ENCODE peak calls at places on chromosomes 13 and 19, in four cellular contexts. One of them, this sample, is unnamed.

GRCh38 chr13:60009300-60010248 is 154.2 kb downstream of the DIAPH3 start:
- DNase-seq in AG10803: no peak
- DNase-seq in activated T-cell treated with anti-CD3 and anti-CD28 coated beads for 1 hour: no peak
- DNase-seq in hypothalamus: no peak
- DNase-seq in this sample: no peak

GRCh38 chr13:62014299-62014698 is 598.6 kb upstream of the PCDH20 start:
- DNase-seq in AG10803: no peak
- DNase-seq in activated T-cell treated with anti-CD3 and anti-CD28 coated beads for 1 hour: no peak
- DNase-seq in hypothalamus: no peak
- DNase-seq in this sample: no peak

GRCh38 chr19:5250127-5250659 is 90.4 kb downstream of the PTPRS start:
- DNase-seq in AG10803: no peak
- DNase-seq in activated T-cell treated with anti-CD3 and anti-CD28 coated beads for 1 hour: no peak
- DNase-seq in hypothalamus: peak
- DNase-seq in this sample: no peak

GRCh38 chr19:5246554-5247155 is 94.0 kb downstream of the PTPRS start:
- DNase-seq in AG10803: no peak
- DNase-seq in activated T-cell treated with anti-CD3 and anti-CD28 coated beads for 1 hour: no peak
- DNase-seq in hypothalamus: no peak
- DNase-seq in this sample: no peak

GRCh38 chr19:39098365-39099269 is 14.4 kb downstream of the ACP7 start:
- DNase-seq in AG10803: no peak
- DNase-seq in activated T-cell treated with anti-CD3 and anti-CD28 coated beads for 1 hour: no peak
- DNase-seq in hypothalamus: no peak
- DNase-seq in this sample: no peak

GRCh38 chr19:3665681-3666544 is 34.4 kb downstream of the PIP5K1C start:
- DNase-seq in AG10803: peak
- DNase-seq in activated T-cell treated with anti-CD3 and anti-CD28 coated beads for 1 hour: peak
- DNase-seq in hypothalamus: peak
- DNase-seq in this sample: peak

GRCh38 chr13:92537485-92537884 is 689.1 kb upstream of the GPC6 start:
- DNase-seq in AG10803: no peak
- DNase-seq in activated T-cell treated with anti-CD3 and anti-CD28 coated beads for 1 hour: no peak
- DNase-seq in hypothalamus: no peak
- DNase-seq in this sample: no peak

GRCh38 chr19:39078436-39079200 is 5.5 kb upstream of the ACP7 start:
- DNase-seq in AG10803: peak
- DNase-seq in activated T-cell treated with anti-CD3 and anti-CD28 coated beads for 1 hour: no peak
- DNase-seq in hypothalamus: no peak
- DNase-seq in this sample: no peak

GRCh38 chr13:109088528-109088927 is 459.1 kb downstream of the MYO16 start:
- DNase-seq in AG10803: no peak
- DNase-seq in activated T-cell treated with anti-CD3 and anti-CD28 coated beads for 1 hour: no peak
- DNase-seq in hypothalamus: no peak
- DNase-seq in this sample: no peak

GRCh38 chr13:44243198-44243852 is 130.3 kb upstream of the SERP2 start:
- DNase-seq in AG10803: peak
- DNase-seq in activated T-cell treated with anti-CD3 and anti-CD28 coated beads for 1 hour: no peak
- DNase-seq in hypothalamus: no peak
- DNase-seq in this sample: no peak

GRCh38 chr19:38629568-38629967 is 10.6 kb downstream of the EIF3K start:
- DNase-seq in AG10803: no peak
- DNase-seq in activated T-cell treated with anti-CD3 and anti-CD28 coated beads for 1 hour: no peak
- DNase-seq in hypothalamus: no peak
- DNase-seq in this sample: no peak

GRCh38 chr13:46062190-46062589 is 9.6 kb upstream of the ZC3H13 start:
- DNase-seq in AG10803: peak
- DNase-seq in activated T-cell treated with anti-CD3 and anti-CD28 coated beads for 1 hour: no peak
- DNase-seq in hypothalamus: no peak
- DNase-seq in this sample: no peak

GRCh38 chr13:31903072-31903815 is 128.3 kb upstream of the FRY start:
- DNase-seq in AG10803: no peak
- DNase-seq in activated T-cell treated with anti-CD3 and anti-CD28 coated beads for 1 hour: no peak
- DNase-seq in hypothalamus: no peak
- DNase-seq in this sample: no peak

GRCh38 chr13:64278493-64278892 is 2862.8 kb upstream of the PCDH20 start:
- DNase-seq in AG10803: peak
- DNase-seq in activated T-cell treated with anti-CD3 and anti-CD28 coated beads for 1 hour: no peak
- DNase-seq in hypothalamus: no peak
- DNase-seq in this sample: no peak

GRCh38 chr19:43570174-43570791 is 5.0 kb downstream of the XRCC1 start:
- DNase-seq in AG10803: no peak
- DNase-seq in activated T-cell treated with anti-CD3 and anti-CD28 coated beads for 1 hour: no peak
- DNase-seq in hypothalamus: no peak
- DNase-seq in this sample: no peak

GRCh38 chr13:30576528-30576927 is 41.2 kb upstream of the USPL1 start:
- DNase-seq in AG10803: no peak
- DNase-seq in activated T-cell treated with anti-CD3 and anti-CD28 coated beads for 1 hour: peak
- DNase-seq in hypothalamus: no peak
- DNase-seq in this sample: peak

GRCh38 chr19:2394669-2395292 is 32.6 kb downstream of the TIMM13 start:
- DNase-seq in AG10803: no peak
- DNase-seq in activated T-cell treated with anti-CD3 and anti-CD28 coated beads for 1 hour: no peak
- DNase-seq in hypothalamus: no peak
- DNase-seq in this sample: no peak

GRCh38 chr13:88424463-88424862 is 753.3 kb downstream of the SLITRK5 start:
- DNase-seq in AG10803: no peak
- DNase-seq in activated T-cell treated with anti-CD3 and anti-CD28 coated beads for 1 hour: no peak
- DNase-seq in hypothalamus: no peak
- DNase-seq in this sample: no peak

GRCh38 chr13:95535243-95535642 is 17.3 kb upstream of the CLDN10 start:
- DNase-seq in AG10803: peak
- DNase-seq in activated T-cell treated with anti-CD3 and anti-CD28 coated beads for 1 hour: no peak
- DNase-seq in hypothalamus: no peak
- DNase-seq in this sample: no peak

GRCh38 chr13:98961204-98962105 is 16.4 kb downstream of the DOCK9 start:
- DNase-seq in AG10803: peak
- DNase-seq in activated T-cell treated with anti-CD3 and anti-CD28 coated beads for 1 hour: no peak
- DNase-seq in hypothalamus: no peak
- DNase-seq in this sample: no peak

GRCh38 chr13:102300379-102300778 is 101.5 kb downstream of the FGF14 start:
- DNase-seq in AG10803: no peak
- DNase-seq in activated T-cell treated with anti-CD3 and anti-CD28 coated beads for 1 hour: no peak
- DNase-seq in hypothalamus: no peak
- DNase-seq in this sample: no peak

GRCh38 chr19:2309734-2310362 is 1.9 kb upstream of the LINGO3 start:
- DNase-seq in AG10803: peak
- DNase-seq in activated T-cell treated with anti-CD3 and anti-CD28 coated beads for 1 hour: no peak
- DNase-seq in hypothalamus: peak
- DNase-seq in this sample: no peak

GRCh38 chr13:42946927-42947326 is 45.1 kb downstream of the EPSTI1 start:
- DNase-seq in AG10803: peak
- DNase-seq in activated T-cell treated with anti-CD3 and anti-CD28 coated beads for 1 hour: no peak
- DNase-seq in hypothalamus: no peak
- DNase-seq in this sample: no peak

GRCh38 chr13:29543230-29544215 is 52.0 kb downstream of the SLC7A1 start:
- DNase-seq in AG10803: peak
- DNase-seq in activated T-cell treated with anti-CD3 and anti-CD28 coated beads for 1 hour: no peak
- DNase-seq in hypothalamus: no peak
- DNase-seq in this sample: no peak

GRCh38 chr13:26036383-26036782 is 15.4 kb downstream of the SHISA2 start:
- DNase-seq in AG10803: no peak
- DNase-seq in activated T-cell treated with anti-CD3 and anti-CD28 coated beads for 1 hour: no peak
- DNase-seq in hypothalamus: no peak
- DNase-seq in this sample: no peak

GRCh38 chr13:94073006-94073744 is 406.3 kb downstream of the DCT start:
- DNase-seq in AG10803: peak
- DNase-seq in activated T-cell treated with anti-CD3 and anti-CD28 coated beads for 1 hour: no peak
- DNase-seq in hypothalamus: no peak
- DNase-seq in this sample: no peak

GRCh38 chr13:41457589-41458186 is 338 bp downstream of the RGCC start:
- DNase-seq in AG10803: no peak
- DNase-seq in activated T-cell treated with anti-CD3 and anti-CD28 coated beads for 1 hour: peak
- DNase-seq in hypothalamus: no peak
- DNase-seq in this sample: no peak

GRCh38 chr19:41584260-41584810 is 8.4 kb downstream of the CEACAM21 start:
- DNase-seq in AG10803: no peak
- DNase-seq in activated T-cell treated with anti-CD3 and anti-CD28 coated beads for 1 hour: no peak
- DNase-seq in hypothalamus: no peak
- DNase-seq in this sample: no peak

This sample was measured in CD8-positive, alpha-beta memory T cell.